ENCODE peak calls at places on chromosomes 1 and 21, in four cellular contexts. Y is IMR-90, F is endothelial cell of umbilical vein, H is K562. J is an unnamed sample.

GRCh38 chr1:67683306-67683705 is 1.7 kb upstream of the GADD45A start:
- DNase-seq in Y (peak), H (no peak), F (peak), J (no peak)

GRCh38 chr1:67635055-67635809 is 49.8 kb upstream of the GADD45A start:
- DNase-seq in F (no peak), H (no peak), Y (no peak), J (no peak)

GRCh38 chr1:14850563-14850962 is 252.1 kb downstream of the KAZN start:
- DNase-seq in Y (no peak), H (peak), F (no peak), J (no peak)

GRCh38 chr1:41215623-41216022 is 26.5 kb downstream of the SCMH1 start:
- DNase-seq in Y (no peak), H (no peak), F (no peak), J (no peak)

GRCh38 chr21:27536319-27536718 is 569.4 kb upstream of the ADAMTS5 start:
- DNase-seq in F (no peak), Y (peak), H (no peak), J (no peak)

GRCh38 chr1:225846331-225847310 is 35.6 kb downstream of the TMEM63A start:
- DNase-seq in F (no peak), H (no peak), Y (no peak), J (no peak)

GRCh38 chr1:158035976-158036583 is 42.6 kb downstream of the KIRREL1 start:
- DNase-seq in Y (peak), H (peak), F (peak), J (no peak)

GRCh38 chr1:206430031-206430983 is 40.0 kb upstream of the IKBKE start:
- DNase-seq in H (no peak), F (peak), Y (peak), J (peak)

GRCh38 chr21:35237287-35237686 is 188.2 kb upstream of the RUNX1 start:
- DNase-seq in H (no peak), F (no peak), Y (no peak), J (no peak)

GRCh38 chr21:35236090-35236489 is 187.0 kb upstream of the RUNX1 start:
- DNase-seq in H (no peak), Y (no peak), F (no peak), J (peak)

GRCh38 chr21:35232545-35233176 is 183.6 kb upstream of the RUNX1 start:
- DNase-seq in Y (peak), F (peak), H (peak), J (no peak)

GRCh38 chr21:35238119-35238518 is 189.0 kb upstream of the RUNX1 start:
- DNase-seq in F (no peak), H (no peak), Y (no peak), J (no peak)

GRCh38 chr21:35234725-35235124 is 185.6 kb upstream of the RUNX1 start:
- DNase-seq in Y (no peak), F (no peak), H (no peak), J (peak)
- TF ChIP-seq FOS in Y (no peak), F (no peak), H (no peak), J (no peak)

GRCh38 chr1:177077734-177078489 is 86.6 kb downstream of the ASTN1 start:
- DNase-seq in H (no peak), Y (no peak), F (no peak), J (no peak)

GRCh38 chr1:177080564-177080963 is 83.9 kb downstream of the ASTN1 start:
- DNase-seq in H (no peak), Y (no peak), F (no peak), J (no peak)

DNA sequence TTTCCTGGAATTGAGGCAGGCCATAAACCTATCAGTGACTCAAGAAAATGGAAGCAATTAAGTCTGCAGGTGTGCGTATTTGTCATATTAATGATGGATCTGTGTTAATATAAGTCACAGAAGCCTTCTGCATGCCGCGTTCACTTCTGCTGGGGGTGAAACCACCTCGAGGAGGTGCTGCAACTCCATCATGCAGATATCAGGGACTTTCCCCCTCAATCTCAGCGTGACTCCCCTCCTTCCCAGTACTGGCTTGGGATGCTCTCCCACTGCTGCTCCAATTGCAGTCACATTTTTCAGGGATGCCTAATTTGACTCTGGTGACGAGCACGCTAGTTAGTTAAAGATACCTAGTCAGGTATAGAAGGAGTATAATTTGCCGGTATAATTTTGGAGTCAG is 87.5 kb downstream of the ASTN1 start:
- DNase-seq in H (no peak), Y (no peak), F (no peak), J (no peak)
- TF ChIP-seq FOS in H (no peak), Y (no peak), F (no peak), J (no peak)

GRCh38 chr1:207754011-207754410 is 2.2 kb downstream of the CD46 start:
- DNase-seq in F (no peak), H (no peak), Y (no peak), J (no peak)
- TF ChIP-seq FOS in F (no peak), H (no peak), Y (no peak), J (no peak)

DNA sequence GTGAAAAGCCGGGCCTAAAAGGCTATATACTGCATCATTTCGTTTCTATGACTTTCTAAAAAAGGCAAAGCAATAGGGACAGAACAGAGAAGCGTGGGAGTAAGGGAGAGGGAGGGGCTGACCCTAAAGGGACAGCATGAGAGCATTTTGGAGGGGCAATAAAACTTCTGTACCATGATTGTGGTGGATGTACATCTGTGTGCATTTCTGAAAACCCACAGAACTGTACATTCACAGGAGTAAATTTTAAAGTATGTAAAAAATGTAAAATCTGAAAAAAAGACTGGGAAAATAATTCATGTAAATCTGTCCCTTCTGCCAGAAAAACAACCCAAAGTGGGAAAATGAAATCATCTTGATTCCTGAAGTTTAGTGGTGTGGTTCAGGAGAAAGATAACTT is 235.4 kb downstream of the CENPF start:
- DNase-seq in H (no peak), Y (peak), F (no peak), J (no peak)
- TF ChIP-seq FOS in H (no peak), Y (no peak), F (no peak), J (no peak)

DNA sequence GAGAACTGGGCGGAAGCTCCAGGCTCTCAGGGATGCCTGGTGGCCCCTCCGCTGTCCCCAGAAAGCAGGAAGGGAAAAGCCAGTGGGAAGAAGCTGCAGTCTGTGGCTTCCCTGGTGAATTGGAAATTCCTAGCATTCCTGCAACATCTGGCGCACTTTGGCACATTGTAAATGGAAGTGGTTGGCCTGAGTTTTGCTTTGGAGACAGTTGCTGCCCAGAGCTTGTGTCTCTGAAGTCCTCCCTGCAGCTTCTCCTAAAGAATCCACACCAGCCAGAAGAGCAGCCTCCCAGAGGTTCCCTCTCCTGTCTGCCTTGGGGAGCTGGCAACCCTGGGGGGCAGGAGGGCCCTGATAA is 48.2 kb downstream of the ARHGEF10L start:
- DNase-seq in F (no peak), Y (peak), H (no peak), J (no peak)
- TF ChIP-seq FOS in F (no peak), Y (no peak), H (no peak), J (no peak)

GRCh38 chr1:230086152-230086551 is 19.1 kb downstream of the GALNT2 start:
- DNase-seq in F (no peak), Y (no peak), H (no peak), J (no peak)
- TF ChIP-seq FOS in F (no peak), Y (no peak), H (no peak), J (no peak)